ENCODE peak calls at places on chromosomes 11 and 22, in five cellular contexts. D, J, I, G and X are unnamed samples.

GRCh38 chr11:128772814-128773213 is 78.9 kb downstream of the FLI1 start:
- DNase-seq in D (no peak), J (peak; percentile 60), I (peak; percentile 53), G (no peak), X (no peak)

GRCh38 chr11:57094206-57094940 is 87.4 kb upstream of the LRRC55 start:
- DNase-seq in D (no peak), J (no peak), I (no peak), G (no peak), X (no peak)

GRCh38 chr22:19565382-19565902 is 41.2 kb upstream of the CLDN5 start:
- DNase-seq in D (no peak), J (no peak), I (no peak), G (no peak), X (no peak)

GRCh38 chr11:47269829-47270305 is at the start of gene MADD:
- DNase-seq in D (peak; percentile 90), J (peak; percentile 92), I (peak; percentile 87), G (no peak), X (no peak)

GRCh38 chr11:43419460-43419859 is 60.7 kb downstream of the TTC17 start:
- DNase-seq in D (no peak), J (no peak), I (peak; percentile 26), G (peak; percentile 21), X (no peak)

GRCh38 chr22:20865869-20866445 is 7.2 kb downstream of the SNAP29 start:
- DNase-seq in D (no peak), J (no peak), I (no peak), G (no peak), X (no peak)

GRCh38 chr11:111788464-111788863 is 22.3 kb upstream of the PPP2R1B start:
- DNase-seq in D (no peak), J (no peak), I (no peak), G (no peak), X (no peak)

GRCh38 chr11:113104390-113105251 is 143.4 kb downstream of the NCAM1 start:
- DNase-seq in D (no peak), J (no peak), I (no peak), G (no peak), X (no peak)

GRCh38 chr22:29342577-29343312 is 27.2 kb upstream of the RASL10A start:
- DNase-seq in D (no peak), J (no peak), I (no peak), G (no peak), X (no peak)

GRCh38 chr11:12207384-12208150 is 97.2 kb downstream of the MICAL2 start:
- DNase-seq in D (no peak), J (no peak), I (no peak), G (no peak), X (no peak)

GRCh38 chr11:62120466-62120865 is 3.3 kb upstream of the INCENP start:
- DNase-seq in D (no peak), J (no peak), I (no peak), G (no peak), X (no peak)

GRCh38 chr11:18245396-18245795 is 3.1 kb downstream of the SAA2 start:
- DNase-seq in D (no peak), J (no peak), I (no peak), G (no peak), X (no peak)

GRCh38 chr11:90698238-90698637 is 475.4 kb upstream of the CHORDC1 start:
- DNase-seq in D (no peak), J (no peak), I (no peak), G (no peak), X (no peak)